ENCODE peak calls at places on chromosomes 6 and 20, in six cellular contexts. D is CD4-positive, alpha-beta T cell; K is AG04449; A is neural progenitor cell; S is fibroblast of lung; G is HFF-Myc. E is an unnamed sample.

GRCh38 chr6:160188773-160189172 is 67.2 kb downstream of the SLC22A1 start:
- DNase-seq in S (peak; percentile 43), A (no peak), D (no peak), K (no peak), G (no peak), E (peak; percentile 18)

GRCh38 chr6:124962617-124963415 is 579 bp downstream of the RNF217 start:
- DNase-seq in A (peak; percentile 56), G (no peak), S (peak; percentile 52), D (no peak), K (no peak), E (no peak)

GRCh38 chr6:89581669-89582068 is 56.9 kb downstream of the LYRM2 start:
- DNase-seq in A (peak; percentile 46), K (no peak), S (no peak), G (no peak), D (no peak), E (no peak)

GRCh38 chr20:5402903-5403531 is 86.3 kb upstream of the PROKR2 start:
- DNase-seq in S (no peak), D (no peak), K (no peak), G (peak; percentile 5), A (peak; percentile 67), E (peak; percentile 11)

GRCh38 chr20:22466447-22467171 is 117.8 kb downstream of the FOXA2 start:
- DNase-seq in S (no peak), D (no peak), K (no peak), G (no peak), A (no peak), E (no peak)

GRCh38 chr20:47781631-47782030 is 3.6 kb downstream of the SULF2 start:
- DNase-seq in G (no peak), D (no peak), A (no peak), K (no peak), S (no peak), E (no peak)

GRCh38 chr20:25248501-25249172 is 752 bp downstream of the PYGB start:
- DNase-seq in K (no peak), S (peak; percentile 56), A (peak; percentile 79), D (no peak), G (no peak), E (peak; percentile 33)

GRCh38 chr20:35252037-35252461 is 25.6 kb downstream of the MMP24 start:
- DNase-seq in S (no peak), K (no peak), A (no peak), G (no peak), D (no peak), E (no peak)

GRCh38 chr20:62737271-62737761 is 28.7 kb downstream of the NTSR1 start:
- DNase-seq in D (no peak), A (no peak), G (no peak), K (no peak), S (peak; percentile 19), E (peak; percentile 43)

GRCh38 chr6:109308018-109308492 is 74.2 kb downstream of the CD164 start:
- DNase-seq in S (peak; percentile 51), K (peak; percentile 9), D (no peak), G (no peak), A (no peak), E (peak; percentile 98)

GRCh38 chr6:105359419-105360366 is 43.2 kb downstream of the PREP start:
- DNase-seq in A (no peak), G (peak; percentile 29), D (no peak), K (peak; percentile 79), S (peak; percentile 96), E (peak; percentile 95)

GRCh38 chr20:50958733-50959542 is at the start of gene MOCS3:
- DNase-seq in G (peak; percentile 75), S (peak; percentile 92), A (peak; percentile 94), D (peak; percentile 77), K (peak; percentile 63), E (peak; percentile 93)

GRCh38 chr6:967666-968065 is 274.7 kb upstream of the EXOC2 start:
- DNase-seq in K (no peak), D (no peak), A (no peak), G (no peak), S (no peak), E (no peak)

GRCh38 chr6:33384581-33385020 is 7.0 kb upstream of the KIFC1 start:
- DNase-seq in G (no peak), D (no peak), S (peak; percentile 63), K (peak; percentile 19), A (peak; percentile 23), E (peak; percentile 91)

GRCh38 chr6:6781172-6781876 is 192.8 kb downstream of the LY86 start:
- DNase-seq in D (no peak), S (peak; percentile 79), G (peak; percentile 37), K (peak; percentile 21), A (no peak), E (peak; percentile 88)

GRCh38 chr6:136791296-136792065 is 796 bp downstream of the MAP3K5 start:
- DNase-seq in D (peak; percentile 28), S (peak; percentile 59), K (no peak), A (peak; percentile 53), G (no peak), E (peak; percentile 56)

GRCh38 chr20:59972037-59972801 is 14.0 kb downstream of the CDH26 start:
- DNase-seq in A (no peak), K (no peak), S (no peak), D (no peak), G (no peak), E (no peak)

GRCh38 chr6:25028346-25028745 is 92.6 kb upstream of the RIPOR2 start:
- DNase-seq in K (no peak), G (no peak), D (no peak), S (no peak), A (no peak), E (no peak)

GRCh38 chr6:28153546-28153945 is 11.9 kb downstream of the ZKSCAN8 start:
- DNase-seq in A (no peak), S (no peak), D (no peak), K (no peak), G (no peak), E (no peak)

GRCh38 chr20:38059832-38060231 is 26.3 kb downstream of the RPRD1B start:
- DNase-seq in K (no peak), D (no peak), G (no peak), A (no peak), S (no peak), E (no peak)

GRCh38 chr6:165987483-165988305 is 180.0 kb downstream of the TBXT start:
- DNase-seq in S (peak; percentile 86), D (no peak), A (peak; percentile 85), G (no peak), K (peak; percentile 63), E (peak; percentile 87)

GRCh38 chr6:163195721-163196691 is 218.5 kb upstream of the QKI start:
- DNase-seq in G (no peak), A (no peak), D (no peak), S (no peak), K (no peak), E (no peak)

GRCh38 chr20:58160451-58161051 is 67.9 kb downstream of the ANKRD60 start:
- DNase-seq in G (no peak), K (peak; percentile 12), A (peak; percentile 23), S (peak; percentile 51), D (no peak), E (peak; percentile 43)

GRCh38 chr6:70669133-70669532 is 1.4 kb downstream of the SMAP1 start:
- DNase-seq in D (no peak), S (peak; percentile 23), K (no peak), G (no peak), A (no peak), E (no peak)

GRCh38 chr6:34357937-34358336 is 34.5 kb downstream of the NUDT3 start:
- DNase-seq in S (no peak), G (no peak), K (no peak), D (no peak), A (no peak), E (no peak)

GRCh38 chr6:168956884-168957730 is 296.5 kb downstream of the THBS2 start:
- DNase-seq in G (peak; percentile 32), K (peak; percentile 42), S (peak; percentile 78), D (peak; percentile 28), A (peak; percentile 78), E (peak; percentile 86)

GRCh38 chr6:27471365-27472115 is 1.4 kb downstream of the ZNF184 start:
- DNase-seq in D (no peak), A (no peak), S (no peak), G (no peak), K (no peak), E (no peak)

GRCh38 chr20:13723015-13723414 is 61.7 kb downstream of the ESF1 start:
- DNase-seq in A (peak; percentile 11), G (no peak), K (no peak), S (no peak), D (no peak), E (peak; percentile 58)

DNA sequence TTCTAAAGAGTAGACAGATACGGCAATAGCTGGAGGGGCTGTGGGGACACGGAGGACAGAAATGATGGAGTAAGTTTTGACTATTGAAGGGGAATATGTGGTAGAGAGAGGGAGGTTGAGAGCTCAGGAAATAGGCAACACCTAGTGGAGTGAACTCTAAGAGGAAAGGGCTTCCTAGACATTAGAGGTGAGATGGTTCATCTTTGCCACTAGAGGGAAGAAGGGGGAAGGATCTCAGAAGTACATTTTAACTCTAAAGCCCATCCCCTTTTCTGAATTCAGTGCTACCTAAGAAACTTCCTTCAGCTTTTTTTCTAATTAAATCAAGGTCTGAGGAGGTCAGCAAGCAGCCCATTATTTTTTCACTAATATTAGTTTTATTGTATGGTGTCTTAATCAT is 689.4 kb upstream of the MAP3K7 start:
- DNase-seq in G (no peak), D (no peak), K (no peak), A (peak; percentile 48), S (peak; percentile 50), E (no peak)
- TF ChIP-seq CTCF in G (no peak), D (no peak), K (peak; percentile 22), A (peak; percentile 67), S (peak; percentile 45), E (no peak)

DNA sequence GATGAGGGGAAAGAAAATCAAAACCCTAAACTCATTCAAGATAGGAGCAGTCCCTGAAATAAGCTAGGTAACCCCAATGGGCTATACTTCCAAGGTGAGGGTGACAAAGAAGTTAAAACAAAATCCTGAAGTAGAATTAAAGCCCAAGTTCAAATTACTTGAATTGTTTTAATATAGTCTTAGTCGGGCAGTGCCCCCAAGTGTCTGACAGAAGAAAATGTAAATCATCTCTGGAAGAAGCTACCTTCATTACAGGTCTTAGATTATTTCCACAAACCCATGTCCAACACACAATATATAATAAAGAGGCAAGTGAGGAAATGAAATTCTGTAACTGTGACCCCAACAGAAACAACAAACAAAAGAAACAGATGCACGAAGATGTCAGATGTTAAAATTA is 36.8 kb upstream of the L3MBTL3 start:
- DNase-seq in D (no peak), K (no peak), G (no peak), S (no peak), A (no peak), E (peak; percentile 29)
- TF ChIP-seq CTCF in D (no peak), K (no peak), G (peak; percentile 17), S (peak; percentile 13), A (peak; percentile 13), E (peak; percentile 29)

GRCh38 chr20:36620917-36621316 is 15.3 kb downstream of the RAB5IF start:
- DNase-seq in G (no peak), S (no peak), D (no peak), K (no peak), A (no peak), E (no peak)
- TF ChIP-seq CTCF in G (no peak), S (no peak), D (no peak), K (no peak), A (no peak), E (no peak)

GRCh38 chr6:29354980-29355379 is 13.7 kb downstream of the OR5V1 start:
- DNase-seq in S (no peak), G (no peak), A (no peak), K (no peak), D (no peak), E (no peak)

DNA sequence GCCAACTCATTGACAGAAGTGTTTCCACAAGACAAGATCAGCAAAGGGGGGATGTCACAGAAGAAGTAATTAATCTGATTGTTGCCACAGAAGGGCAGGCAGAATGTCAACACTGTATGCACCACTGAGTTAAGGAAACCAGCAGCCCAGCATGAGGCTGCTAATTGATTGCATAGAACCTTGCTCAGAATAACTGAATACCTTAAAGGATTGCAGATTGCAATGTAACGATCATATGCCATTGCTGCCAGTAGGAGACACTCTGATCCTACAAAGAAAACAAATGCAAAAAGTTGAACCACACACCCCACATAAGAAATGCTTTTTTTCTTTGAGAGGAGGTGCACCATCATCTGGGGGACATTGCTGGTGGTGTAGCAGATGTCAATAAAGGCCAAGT is 13.1 kb downstream of the OR5V1 start:
- DNase-seq in K (no peak), S (no peak), D (no peak), A (peak; percentile 51), G (no peak), E (no peak)
- TF ChIP-seq CTCF in K (no peak), S (no peak), D (no peak), A (peak; percentile 38), G (no peak), E (no peak)

E was measured in fibroblast of mammary gland.